ENCODE peak calls at places on chromosomes 16 and 17, in ten cellular contexts. One of them, this sample, is unnamed.

GRCh38 chr17:35774499-35774898 is 13.8 kb downstream of the C17orf50 start:
- DNase-seq in cerebellar nuclear complex: no peak
- DNase-seq in brain microvascular endothelial cell: no peak
- DNase-seq in stimulated activated CD4-positive, alpha-beta T cell treated with anti-CD3 and anti-CD28 coated beads, Interleukin-15, amount 100 ng/mL, for 24 hours: no peak
- DNase-seq in naive thymus-derived CD4-positive, alpha-beta T cell: no peak
- DNase-seq in GM13977: no peak
- DNase-seq in SW480: no peak
- DNase-seq in NCI-H1105 treated with DMSO at 0.1 percent for 48 hours: no peak
- DNase-seq in NCI-H1417 treated with DMSO at 0.1 percent for 48 hours: no peak
- DNase-seq in H9: no peak
- DNase-seq in this sample: no peak

GRCh38 chr16:15948532-15949209 is 745 bp upstream of the ABCC1 start:
- DNase-seq in H9: no peak
- DNase-seq in SW480: no peak
- DNase-seq in NCI-H1417 treated with DMSO at 0.1 percent for 48 hours: no peak
- DNase-seq in GM13977: peak; percentile 67
- DNase-seq in cerebellar nuclear complex: no peak
- DNase-seq in naive thymus-derived CD4-positive, alpha-beta T cell: peak; percentile 17
- DNase-seq in NCI-H1105 treated with DMSO at 0.1 percent for 48 hours: no peak
- DNase-seq in stimulated activated CD4-positive, alpha-beta T cell treated with anti-CD3 and anti-CD28 coated beads, Interleukin-15, amount 100 ng/mL, for 24 hours: no peak
- DNase-seq in brain microvascular endothelial cell: no peak
- DNase-seq in this sample: peak; percentile 66

GRCh38 chr17:75753514-75754377 is 11.2 kb downstream of the GALK1 start:
- DNase-seq in H9: peak; percentile 92
- DNase-seq in naive thymus-derived CD4-positive, alpha-beta T cell: peak; percentile 73
- DNase-seq in brain microvascular endothelial cell: peak; percentile 15
- DNase-seq in NCI-H1105 treated with DMSO at 0.1 percent for 48 hours: peak; percentile 65
- DNase-seq in stimulated activated CD4-positive, alpha-beta T cell treated with anti-CD3 and anti-CD28 coated beads, Interleukin-15, amount 100 ng/mL, for 24 hours: peak; percentile 82
- DNase-seq in GM13977: peak; percentile 92
- DNase-seq in SW480: no peak
- DNase-seq in NCI-H1417 treated with DMSO at 0.1 percent for 48 hours: no peak
- DNase-seq in cerebellar nuclear complex: no peak
- DNase-seq in this sample: peak; percentile 95

GRCh38 chr16:52257534-52257933 is 289.4 kb downstream of the TOX3 start:
- DNase-seq in stimulated activated CD4-positive, alpha-beta T cell treated with anti-CD3 and anti-CD28 coated beads, Interleukin-15, amount 100 ng/mL, for 24 hours: no peak
- DNase-seq in SW480: no peak
- DNase-seq in GM13977: no peak
- DNase-seq in naive thymus-derived CD4-positive, alpha-beta T cell: no peak
- DNase-seq in H9: no peak
- DNase-seq in NCI-H1105 treated with DMSO at 0.1 percent for 48 hours: no peak
- DNase-seq in NCI-H1417 treated with DMSO at 0.1 percent for 48 hours: no peak
- DNase-seq in brain microvascular endothelial cell: no peak
- DNase-seq in cerebellar nuclear complex: no peak
- DNase-seq in this sample: no peak

GRCh38 chr16:58393138-58393504 is 850 bp downstream of the GINS3 start:
- DNase-seq in NCI-H1417 treated with DMSO at 0.1 percent for 48 hours: no peak
- DNase-seq in NCI-H1105 treated with DMSO at 0.1 percent for 48 hours: no peak
- DNase-seq in naive thymus-derived CD4-positive, alpha-beta T cell: no peak
- DNase-seq in stimulated activated CD4-positive, alpha-beta T cell treated with anti-CD3 and anti-CD28 coated beads, Interleukin-15, amount 100 ng/mL, for 24 hours: no peak
- DNase-seq in brain microvascular endothelial cell: no peak
- DNase-seq in H9: no peak
- DNase-seq in cerebellar nuclear complex: no peak
- DNase-seq in GM13977: peak; percentile 46
- DNase-seq in SW480: peak; percentile 20
- DNase-seq in this sample: no peak

GRCh38 chr16:88560722-88561484 is 9.3 kb upstream of the ZC3H18 start:
- DNase-seq in SW480: peak; percentile 27
- DNase-seq in stimulated activated CD4-positive, alpha-beta T cell treated with anti-CD3 and anti-CD28 coated beads, Interleukin-15, amount 100 ng/mL, for 24 hours: no peak
- DNase-seq in brain microvascular endothelial cell: no peak
- DNase-seq in NCI-H1105 treated with DMSO at 0.1 percent for 48 hours: no peak
- DNase-seq in NCI-H1417 treated with DMSO at 0.1 percent for 48 hours: no peak
- DNase-seq in cerebellar nuclear complex: no peak
- DNase-seq in naive thymus-derived CD4-positive, alpha-beta T cell: no peak
- DNase-seq in H9: peak; percentile 59
- DNase-seq in GM13977: no peak
- DNase-seq in this sample: no peak

GRCh38 chr16:55039511-55039910 is 108.8 kb downstream of the IRX5 start:
- DNase-seq in cerebellar nuclear complex: no peak
- DNase-seq in NCI-H1417 treated with DMSO at 0.1 percent for 48 hours: no peak
- DNase-seq in NCI-H1105 treated with DMSO at 0.1 percent for 48 hours: no peak
- DNase-seq in stimulated activated CD4-positive, alpha-beta T cell treated with anti-CD3 and anti-CD28 coated beads, Interleukin-15, amount 100 ng/mL, for 24 hours: no peak
- DNase-seq in H9: no peak
- DNase-seq in brain microvascular endothelial cell: no peak
- DNase-seq in SW480: peak; percentile 55
- DNase-seq in GM13977: no peak
- DNase-seq in naive thymus-derived CD4-positive, alpha-beta T cell: no peak
- DNase-seq in this sample: no peak

GRCh38 chr16:2032285-2033056 is 5.8 kb downstream of the NHERF2 start:
- DNase-seq in NCI-H1105 treated with DMSO at 0.1 percent for 48 hours: no peak
- DNase-seq in H9: no peak
- DNase-seq in stimulated activated CD4-positive, alpha-beta T cell treated with anti-CD3 and anti-CD28 coated beads, Interleukin-15, amount 100 ng/mL, for 24 hours: no peak
- DNase-seq in SW480: no peak
- DNase-seq in NCI-H1417 treated with DMSO at 0.1 percent for 48 hours: no peak
- DNase-seq in naive thymus-derived CD4-positive, alpha-beta T cell: no peak
- DNase-seq in brain microvascular endothelial cell: no peak
- DNase-seq in cerebellar nuclear complex: no peak
- DNase-seq in GM13977: no peak
- DNase-seq in this sample: no peak

GRCh38 chr16:50430076-50430475 is 61.3 kb upstream of the BRD7 start:
- DNase-seq in H9: no peak
- DNase-seq in GM13977: no peak
- DNase-seq in NCI-H1417 treated with DMSO at 0.1 percent for 48 hours: no peak
- DNase-seq in NCI-H1105 treated with DMSO at 0.1 percent for 48 hours: no peak
- DNase-seq in brain microvascular endothelial cell: no peak
- DNase-seq in naive thymus-derived CD4-positive, alpha-beta T cell: no peak
- DNase-seq in SW480: no peak
- DNase-seq in cerebellar nuclear complex: no peak
- DNase-seq in stimulated activated CD4-positive, alpha-beta T cell treated with anti-CD3 and anti-CD28 coated beads, Interleukin-15, amount 100 ng/mL, for 24 hours: no peak
- DNase-seq in this sample: no peak

This sample was measured in B cell.